ENCODE peak calls at places on chromosome 16, in four cellular contexts. E, S, F and R are unnamed samples.
A peak's percentile ranks its signal among the peaks of the same experiment; 100 is the strongest.

GRCh38 chr16:22353188-22353919 is 21.1 kb downstream of the CDR2 start:
- DNase-seq in E (peak; percentile 58), S (peak; percentile 94), F (peak; percentile 28), R (no peak)

GRCh38 chr16:63816304-63816703 is 1305.6 kb downstream of the CDH11 start:
- DNase-seq in E (peak; percentile 20), S (no peak), F (no peak), R (no peak)

GRCh38 chr16:70480127-70481105 is 26.0 kb downstream of the FCSK start:
- DNase-seq in E (no peak), S (peak; percentile 42), F (no peak), R (no peak)

GRCh38 chr16:2874032-2874431 is 9.0 kb upstream of the FLYWCH2 start:
- DNase-seq in E (no peak), S (no peak), F (no peak), R (no peak)

GRCh38 chr16:31350275-31351005 is 4.5 kb upstream of the ITGAX start:
- DNase-seq in E (peak; percentile 9), S (no peak), F (no peak), R (peak; percentile 88)

GRCh38 chr16:31078597-31079341 is 4.5 kb downstream of the ZNF646 start:
- DNase-seq in E (no peak), S (no peak), F (no peak), R (no peak)

GRCh38 chr16:85485379-85485778 is 127.7 kb upstream of the GSE1 start:
- DNase-seq in E (no peak), S (no peak), F (no peak), R (no peak)

GRCh38 chr16:53053967-53054669 is 673 bp upstream of the CHD9 start:
- DNase-seq in E (peak; percentile 30), S (peak; percentile 43), F (peak; percentile 19), R (peak; percentile 63)

GRCh38 chr16:57270221-57271062 is 14.0 kb downstream of the PLLP start:
- DNase-seq in E (no peak), S (no peak), F (no peak), R (no peak)

GRCh38 chr16:19450186-19450585 is 32.5 kb downstream of the TMC5 start:
- DNase-seq in E (no peak), S (no peak), F (no peak), R (no peak)

GRCh38 chr16:13312063-13312462 is 410.7 kb downstream of the SHISA9 start:
- DNase-seq in E (no peak), S (no peak), F (no peak), R (no peak)

GRCh38 chr16:71461686-71462648 is at the start of gene ZNF23:
- DNase-seq in E (peak; percentile 76), S (peak; percentile 81), F (peak; percentile 81), R (peak; percentile 82)

GRCh38 chr16:12617401-12617819 is 186.3 kb downstream of the CPPED1 start:
- DNase-seq in E (no peak), S (no peak), F (peak; percentile 73), R (no peak)

GRCh38 chr16:88861359-88861758 is 4.4 kb downstream of the TRAPPC2L start:
- DNase-seq in E (no peak), S (no peak), F (no peak), R (no peak)

GRCh38 chr16:76527244-76527643 is 250.0 kb downstream of the CNTNAP4 start:
- DNase-seq in E (no peak), S (no peak), F (no peak), R (no peak)

GRCh38 chr16:14036869-14037268 is 34.2 kb upstream of the MRTFB start:
- DNase-seq in E (no peak), S (no peak), F (no peak), R (no peak)

GRCh38 chr16:73052441-73053030 is 4.6 kb upstream of the ZFHX3 start:
- DNase-seq in E (no peak), S (no peak), F (no peak), R (no peak)

GRCh38 chr16:86809458-86809955 is 231.2 kb downstream of the FOXL1 start:
- DNase-seq in E (peak; percentile 89), S (no peak), F (no peak), R (no peak)

GRCh38 chr16:23676924-23677480 is 1.7 kb upstream of the PLK1 start:
- DNase-seq in E (no peak), S (peak; percentile 85), F (no peak), R (no peak)

GRCh38 chr16:72814226-72814625 is 233.7 kb downstream of the ZFHX3 start:
- DNase-seq in E (no peak), S (no peak), F (no peak), R (no peak)

GRCh38 chr16:66874079-66874775 is 6.1 kb upstream of the PDP2 start:
- DNase-seq in E (no peak), S (no peak), F (no peak), R (peak; percentile 66)

GRCh38 chr16:48383877-48384304 is 1.3 kb downstream of the SIAH1 start:
- DNase-seq in E (peak; percentile 36), S (no peak), F (no peak), R (no peak)